ENCODE peak calls at places on chromosome 20, in four cellular contexts. Q, M, D and V are unnamed samples. For H3K4me1, the result is how much of the 10 kb centered on the place peaks cover.

GRCh38 chr20:7383218-7383617 is 557.0 kb downstream of the HAO1 start:
- DNase-seq in Q (no peak), M (no peak), D (no peak), V (no peak)

GRCh38 chr20:46021361-46022359 is 7.4 kb upstream of the SLC12A5 start:
- DNase-seq in Q (no peak), M (peak), D (peak), V (no peak)

GRCh38 chr20:51029963-51030930 is 7.3 kb upstream of the KCNG1 start:
- DNase-seq in Q (no peak), M (no peak), D (no peak), V (no peak)

GRCh38 chr20:44966030-44966961 is at the start of gene STK4:
- DNase-seq in Q (peak), M (peak), D (peak), V (peak)

GRCh38 chr20:63878855-63879254 is 13.8 kb downstream of the TPD52L2 start:
- DNase-seq in Q (no peak), M (no peak), D (no peak), V (no peak)

GRCh38 chr20:13813910-13814309 is 29.1 kb downstream of the NDUFAF5 start:
- DNase-seq in Q (no peak), M (no peak), D (no peak), V (no peak)

GRCh38 chr20:9989066-9989724 is 45.6 kb upstream of the ANKEF1 start:
- DNase-seq in Q (no peak), M (no peak), D (peak), V (no peak)

GRCh38 chr20:7650481-7650880 is 289.8 kb downstream of the HAO1 start:
- DNase-seq in Q (no peak), M (no peak), D (no peak), V (no peak)

GRCh38 chr20:7967199-7967844 is 27.1 kb upstream of the HAO1 start:
- DNase-seq in Q (no peak), M (no peak), D (peak), V (no peak)

GRCh38 chr20:63441777-63442493 is 30.5 kb downstream of the KCNQ2 start:
- DNase-seq in Q (no peak), M (no peak), D (peak), V (no peak)

GRCh38 chr20:18705906-18706305 is 107.7 kb upstream of the SCP2D1 start:
- DNase-seq in Q (no peak), M (no peak), D (no peak), V (no peak)

GRCh38 chr20:63835031-63835858 is 4.2 kb upstream of the ZBTB46 start:
- DNase-seq in Q (no peak), M (peak), D (peak), V (peak)

GRCh38 chr20:61230166-61230565 is 21.9 kb upstream of the CDH4 start:
- DNase-seq in Q (no peak), M (no peak), D (no peak), V (no peak)

GRCh38 chr20:13302647-13303425 is 81.8 kb downstream of the ISM1 start:
- DNase-seq in Q (no peak), M (no peak), D (peak), V (no peak)

GRCh38 chr20:37340998-37341397 is 4.9 kb upstream of the SRC start:
- DNase-seq in Q (no peak), M (no peak), D (no peak), V (no peak)

GRCh38 chr20:58981564-58982364 is 708 bp downstream of the NELFCD start:
- DNase-seq in Q (no peak), M (peak), D (peak), V (no peak)

GRCh38 chr20:723756-724155 is 44.5 kb downstream of the SLC52A3 start:
- DNase-seq in Q (no peak), M (no peak), D (no peak), V (no peak)

GRCh38 chr20:2465100-2465499 is 5.5 kb downstream of the SNRPB start:
- DNase-seq in Q (no peak), M (no peak), D (no peak), V (no peak)

GRCh38 chr20:10553326-10553984 is 118.3 kb downstream of the SLX4IP start:
- DNase-seq in Q (no peak), M (peak), D (peak), V (peak)

GRCh38 chr20:21437816-21438215 is 40.5 kb upstream of the NKX2-4 start:
- DNase-seq in Q (no peak), M (no peak), D (no peak), V (no peak)

GRCh38 chr20:50064640-50065615 is 48.0 kb downstream of the UBE2V1 start:
- DNase-seq in Q (no peak), M (no peak), D (no peak), V (no peak)

GRCh38 chr20:17431621-17432364 is 99.4 kb downstream of the BFSP1 start:
- DNase-seq in Q (peak), M (no peak), D (peak), V (peak)

GRCh38 chr20:56875803-56876202 is 246.7 kb downstream of the TFAP2C start:
- DNase-seq in Q (no peak), M (no peak), D (no peak), V (no peak)

GRCh38 chr20:58007947-58008346 is 220.5 kb downstream of the ANKRD60 start:
- DNase-seq in Q (no peak), M (no peak), D (no peak), V (no peak)

GRCh38 chr20:57724610-57725405 is 15.0 kb upstream of the PMEPA1 start:
- DNase-seq in Q (no peak), M (no peak), D (no peak), V (no peak)

GRCh38 chr20:12219798-12220197 is 302.1 kb downstream of the BTBD3 start:
- DNase-seq in Q (no peak), M (no peak), D (no peak), V (no peak)

GRCh38 chr20:53159144-53159543 is 187.0 kb downstream of the TSHZ2 start:
- DNase-seq in Q (no peak), M (no peak), D (no peak), V (no peak)

GRCh38 chr20:59820204-59821041 is 113.0 kb downstream of the SYCP2 start:
- DNase-seq in Q (no peak), M (no peak), D (no peak), V (no peak)

GRCh38 chr20:44348168-44348659 is 7.3 kb upstream of the HNF4A start:
- DNase-seq in Q (no peak), M (no peak), D (no peak), V (no peak)

GRCh38 chr20:35042268-35042667 is 50.3 kb downstream of the TRPC4AP start:
- DNase-seq in Q (no peak), M (no peak), D (no peak), V (no peak)

GRCh38 chr20:35034150-35034549 is 58.5 kb downstream of the TRPC4AP start:
- DNase-seq in Q (no peak), M (no peak), D (no peak), V (no peak)

GRCh38 chr20:35040090-35040489 is 52.5 kb downstream of the TRPC4AP start:
- DNase-seq in Q (no peak), M (no peak), D (no peak), V (no peak)

GRCh38 chr20:35040646-35041045 is 52.0 kb downstream of the TRPC4AP start:
- DNase-seq in Q (no peak), M (no peak), D (no peak), V (no peak)

GRCh38 chr20:35039146-35039545 is 53.5 kb downstream of the TRPC4AP start:
- DNase-seq in Q (no peak), M (no peak), D (no peak), V (no peak)
- H3K4me1 ChIP-seq in Q (under half), M (under half), D (under half), V (under half)

GRCh38 chr20:62241501-62241900 is 3.2 kb downstream of the OSBPL2 start:
- DNase-seq in Q (no peak), M (no peak), D (no peak), V (no peak)

GRCh38 chr20:62238569-62239277 is 402 bp downstream of the OSBPL2 start:
- DNase-seq in Q (no peak), M (peak), D (no peak), V (no peak)

GRCh38 chr20:62239278-62239879 is 1.1 kb downstream of the OSBPL2 start:
- DNase-seq in Q (no peak), M (peak), D (no peak), V (no peak)

GRCh38 chr20:62242196-62242595 is 3.9 kb downstream of the OSBPL2 start:
- DNase-seq in Q (no peak), M (no peak), D (no peak), V (no peak)

GRCh38 chr20:62240015-62240685 is 1.8 kb downstream of the OSBPL2 start:
- DNase-seq in Q (no peak), M (no peak), D (no peak), V (no peak)
- H3K4me3 ChIP-seq in Q (no peak), M (no peak), D (no peak), V (no peak)

GRCh38 chr20:31918471-31919105 is 33.3 kb downstream of the PDRG1 start:
- DNase-seq in Q (no peak), M (no peak), D (no peak), V (no peak)

GRCh38 chr20:31922588-31922987 is 29.3 kb downstream of the PDRG1 start:
- DNase-seq in Q (no peak), M (no peak), D (no peak), V (no peak)

GRCh38 chr20:31922181-31922580 is 29.7 kb downstream of the PDRG1 start:
- DNase-seq in Q (no peak), M (no peak), D (no peak), V (no peak)

GRCh38 chr20:31919756-31920155 is 32.1 kb downstream of the PDRG1 start:
- DNase-seq in Q (no peak), M (no peak), D (no peak), V (no peak)

GRCh38 chr20:31920275-31920855 is 31.5 kb downstream of the PDRG1 start:
- DNase-seq in Q (no peak), M (no peak), D (no peak), V (no peak)
- H3K4me1 ChIP-seq in Q (under half), M (under half), D (under half), V (under half)

GRCh38 chr20:48541581-48542071 is 286.2 kb downstream of the PREX1 start:
- DNase-seq in Q (no peak), M (no peak), D (no peak), V (no peak)
- H3K4me3 ChIP-seq in Q (no peak), M (no peak), D (no peak), V (no peak)

GRCh38 chr20:5164645-5165399 is 38.0 kb downstream of the CDS2 start:
- DNase-seq in Q (no peak), M (no peak), D (peak), V (no peak)
- H3K4me1 ChIP-seq in Q (under half), M (under half), D (under half), V (under half)

GRCh38 chr20:35446356-35447078 is 8.5 kb upstream of the GDF5 start:
- DNase-seq in Q (no peak), M (no peak), D (no peak), V (no peak)
- H3K4me3 ChIP-seq in Q (peak), M (no peak), D (peak), V (no peak)

GRCh38 chr20:25544316-25544715 is 41.0 kb downstream of the NINL start:
- DNase-seq in Q (no peak), M (no peak), D (peak), V (no peak)

GRCh38 chr20:25544760-25545159 is 40.6 kb downstream of the NINL start:
- DNase-seq in Q (no peak), M (no peak), D (no peak), V (no peak)

GRCh38 chr20:25545171-25545570 is 40.2 kb downstream of the NINL start:
- DNase-seq in Q (no peak), M (no peak), D (no peak), V (no peak)

GRCh38 chr20:25547063-25547462 is 38.3 kb downstream of the NINL start:
- DNase-seq in Q (no peak), M (no peak), D (no peak), V (no peak)

DNA sequence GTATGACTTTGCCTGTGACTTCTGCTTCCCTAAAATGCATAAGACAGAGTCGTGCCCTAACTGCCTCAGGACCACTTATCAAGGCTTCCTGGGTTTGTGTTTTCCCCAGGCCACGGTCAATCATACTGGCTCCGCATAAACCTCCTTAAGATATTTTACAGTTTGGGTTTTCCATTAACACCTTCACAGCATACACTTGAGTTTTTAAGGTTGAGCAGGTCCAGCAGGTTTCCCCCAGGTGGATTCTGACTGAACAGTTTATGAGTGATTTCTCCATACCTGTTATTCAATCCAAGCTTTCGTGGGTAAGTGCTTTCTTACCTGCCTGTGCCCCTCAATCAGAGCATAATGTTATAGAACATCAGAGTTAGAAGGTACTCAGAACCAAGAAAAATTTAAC is 39.3 kb downstream of the NINL start:
- DNase-seq in Q (no peak), M (no peak), D (no peak), V (no peak)
- H3K4me1 ChIP-seq in Q (under half), M (under half), D (under half), V (under half)

DNA sequence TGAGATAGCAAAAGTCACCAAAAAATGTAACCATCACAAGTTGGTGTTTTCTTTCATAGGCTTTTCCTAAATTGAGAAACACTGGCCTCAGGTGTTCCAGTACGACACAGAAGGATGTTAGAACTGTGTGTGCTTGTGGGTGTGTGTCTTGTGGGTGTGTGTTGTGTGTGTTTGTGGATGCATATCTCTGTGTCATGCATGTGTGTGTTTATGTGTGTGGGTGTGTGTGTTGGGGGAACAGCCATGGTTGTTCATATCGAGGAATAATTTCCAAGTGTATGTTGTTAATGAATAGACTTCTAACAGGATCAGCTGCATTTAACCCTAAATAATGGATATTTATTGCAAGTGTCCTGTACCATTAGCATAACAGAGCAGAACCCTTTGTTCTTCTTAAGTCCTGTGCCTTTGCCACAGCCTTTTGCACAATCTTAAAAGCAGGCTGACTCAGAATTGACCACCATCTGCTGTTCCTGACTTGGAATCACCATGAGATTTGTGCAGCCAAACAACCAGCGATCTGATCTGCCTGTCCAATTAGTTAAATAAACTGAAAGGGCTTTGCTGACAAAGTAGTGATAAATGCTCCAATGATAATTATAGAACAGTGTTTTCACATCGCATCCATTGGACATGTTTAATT is 7.7 kb downstream of the CD93 start:
- DNase-seq in Q (no peak), M (no peak), D (no peak), V (no peak)
- H3K4me3 ChIP-seq in Q (no peak), M (no peak), D (no peak), V (no peak)